ENCODE peak calls at places on chromosomes 12 and 14, in four cellular contexts. One of them, this sample, is unnamed.

GRCh38 chr14:100063314-100063941 is 1.8 kb upstream of the EVL start:
- DNase-seq in B cell: no peak
- DNase-seq in A673: no peak
- DNase-seq in Peyer's patch: no peak
- DNase-seq in this sample: no peak

GRCh38 chr14:83483063-83483462 is 1949.4 kb upstream of the SEL1L start:
- DNase-seq in B cell: no peak
- DNase-seq in A673: no peak
- DNase-seq in Peyer's patch: no peak
- DNase-seq in this sample: no peak

GRCh38 chr14:21100931-21101330 is at the start of gene TMEM253:
- DNase-seq in B cell: no peak
- DNase-seq in A673: no peak
- DNase-seq in Peyer's patch: peak
- DNase-seq in this sample: no peak

GRCh38 chr12:753401-754237 is 1.2 kb downstream of the WNK1 start:
- DNase-seq in B cell: peak
- DNase-seq in A673: peak
- DNase-seq in Peyer's patch: peak
- DNase-seq in this sample: peak

GRCh38 chr12:124548854-124549378 is 18.5 kb downstream of the NCOR2 start:
- DNase-seq in B cell: no peak
- DNase-seq in A673: peak
- DNase-seq in Peyer's patch: no peak
- DNase-seq in this sample: peak

GRCh38 chr12:9647825-9648700 is 21.4 kb upstream of the CLEC2D start:
- DNase-seq in B cell: peak
- DNase-seq in A673: peak
- DNase-seq in Peyer's patch: peak
- DNase-seq in this sample: peak

GRCh38 chr14:71932229-71932951 is at the start of gene RGS6:
- DNase-seq in B cell: peak
- DNase-seq in A673: peak
- DNase-seq in Peyer's patch: no peak
- DNase-seq in this sample: no peak

GRCh38 chr12:46983959-46984833 is 95.2 kb upstream of the PCED1B start:
- DNase-seq in B cell: peak
- DNase-seq in A673: peak
- DNase-seq in Peyer's patch: peak
- DNase-seq in this sample: no peak

GRCh38 chr12:52521175-52521574 is 981 bp upstream of the KRT5 start:
- DNase-seq in B cell: no peak
- DNase-seq in A673: no peak
- DNase-seq in Peyer's patch: peak
- DNase-seq in this sample: no peak

GRCh38 chr14:76975051-76975450 is 53.5 kb downstream of the IRF2BPL start:
- DNase-seq in B cell: no peak
- DNase-seq in A673: no peak
- DNase-seq in Peyer's patch: no peak
- DNase-seq in this sample: no peak

GRCh38 chr12:77337327-77337726 is 272.0 kb upstream of the E2F7 start:
- DNase-seq in B cell: no peak
- DNase-seq in A673: no peak
- DNase-seq in Peyer's patch: no peak
- DNase-seq in this sample: no peak

GRCh38 chr14:38964630-38965029 is 138.4 kb downstream of the SEC23A start:
- DNase-seq in B cell: no peak
- DNase-seq in A673: no peak
- DNase-seq in Peyer's patch: no peak
- DNase-seq in this sample: no peak

GRCh38 chr14:33229269-33229924 is 290.7 kb downstream of the NPAS3 start:
- DNase-seq in B cell: no peak
- DNase-seq in A673: peak
- DNase-seq in Peyer's patch: no peak
- DNase-seq in this sample: no peak

GRCh38 chr12:99918003-99918402 is 66.7 kb downstream of the ANKS1B start:
- DNase-seq in B cell: no peak
- DNase-seq in A673: no peak
- DNase-seq in Peyer's patch: no peak
- DNase-seq in this sample: no peak

GRCh38 chr12:69672195-69672594 is 26.9 kb downstream of the BEST3 start:
- DNase-seq in B cell: no peak
- DNase-seq in A673: no peak
- DNase-seq in Peyer's patch: no peak
- DNase-seq in this sample: no peak

GRCh38 chr14:99793213-99794155 is at the start of gene EML1:
- DNase-seq in B cell: peak
- DNase-seq in A673: peak
- DNase-seq in Peyer's patch: peak
- DNase-seq in this sample: no peak

GRCh38 chr14:50862171-50862570 is 9.7 kb upstream of the ABHD12B start:
- DNase-seq in B cell: no peak
- DNase-seq in A673: no peak
- DNase-seq in Peyer's patch: no peak
- DNase-seq in this sample: no peak

GRCh38 chr14:22555573-22556011 is 33.4 kb downstream of the DAD1 start:
- DNase-seq in B cell: peak
- DNase-seq in A673: no peak
- DNase-seq in Peyer's patch: peak
- DNase-seq in this sample: no peak

GRCh38 chr12:50242751-50243191 is 40.5 kb downstream of the LIMA1 start:
- DNase-seq in B cell: no peak
- DNase-seq in A673: no peak
- DNase-seq in Peyer's patch: no peak
- DNase-seq in this sample: no peak

GRCh38 chr12:127162902-127163301 is 1104.1 kb upstream of the TMEM132C start:
- DNase-seq in B cell: no peak
- DNase-seq in A673: peak
- DNase-seq in Peyer's patch: peak
- DNase-seq in this sample: no peak

GRCh38 chr14:57390806-57391562 is 598 bp downstream of the NAA30 start:
- DNase-seq in B cell: peak
- DNase-seq in A673: peak
- DNase-seq in Peyer's patch: peak
- DNase-seq in this sample: no peak

DNA sequence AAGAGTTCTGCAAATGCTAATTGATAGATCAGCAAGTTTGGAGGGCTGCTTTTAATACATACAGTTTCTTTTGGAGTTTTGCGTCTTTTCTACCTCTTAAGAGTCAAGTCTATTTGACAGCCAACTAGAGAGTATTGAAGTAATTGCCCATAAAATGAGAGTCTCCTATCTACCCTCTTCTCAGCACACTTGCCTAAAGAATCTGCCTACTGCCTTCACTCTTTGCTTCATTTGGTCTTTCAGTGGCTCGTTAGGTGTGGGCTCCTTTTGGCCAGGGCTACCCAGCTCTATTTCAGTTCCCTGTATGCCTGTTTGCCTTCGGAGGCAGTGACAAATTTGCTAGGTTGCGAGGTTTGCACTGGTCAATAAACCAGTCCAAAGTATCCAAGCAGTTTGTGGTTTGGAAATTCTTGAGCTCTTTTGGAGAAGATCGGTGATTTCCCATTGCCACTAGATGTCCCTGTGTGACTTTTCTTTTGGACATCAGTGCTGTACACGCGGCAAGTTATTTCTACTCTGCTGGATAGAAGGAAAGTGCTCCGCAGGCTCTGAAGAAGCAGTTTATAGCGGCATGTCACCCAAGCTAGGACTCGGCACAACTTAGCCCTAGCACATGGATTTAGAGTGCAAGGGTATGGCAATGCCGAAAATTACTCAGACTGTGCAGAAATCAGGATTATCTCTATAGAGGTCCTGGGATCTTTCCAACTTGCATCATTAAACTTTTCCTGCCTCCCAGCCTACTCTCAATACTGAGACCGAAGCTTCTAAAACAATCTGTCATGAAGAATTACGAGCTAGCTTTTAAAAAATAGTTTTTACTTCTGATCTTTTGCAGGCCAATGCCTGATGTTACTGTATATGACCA is 38.6 kb downstream of the MGST1 start:
- DNase-seq in B cell: no peak
- DNase-seq in A673: peak
- DNase-seq in Peyer's patch: no peak
- DNase-seq in this sample: no peak
- TF ChIP-seq CTCF in B cell: no peak
- TF ChIP-seq CTCF in A673: peak
- TF ChIP-seq CTCF in Peyer's patch: no peak
- TF ChIP-seq CTCF in this sample: peak

GRCh38 chr12:83250866-83251265 is 564.2 kb downstream of the TMTC2 start:
- DNase-seq in B cell: no peak
- DNase-seq in A673: no peak
- DNase-seq in Peyer's patch: no peak
- DNase-seq in this sample: no peak

DNA sequence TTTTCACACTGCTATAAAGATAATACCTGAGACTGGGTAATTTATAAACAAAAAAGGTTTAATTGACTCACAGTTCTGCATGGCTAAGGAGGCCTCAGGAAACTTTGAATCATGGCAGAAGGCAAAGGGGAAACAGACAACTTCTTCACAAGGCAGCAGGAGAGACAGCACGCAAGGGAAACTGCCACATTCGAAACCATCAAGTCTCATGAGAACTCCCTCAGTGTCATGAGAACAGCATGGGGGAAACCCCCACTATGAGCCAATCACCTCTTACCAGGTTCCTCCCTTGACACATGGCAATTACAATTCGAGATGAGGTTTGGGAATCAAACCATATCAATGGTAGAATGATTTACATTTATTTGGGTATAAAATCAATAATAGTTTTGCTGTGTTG is 558.5 kb downstream of the TMTC2 start:
- DNase-seq in B cell: no peak
- DNase-seq in A673: no peak
- DNase-seq in Peyer's patch: no peak
- DNase-seq in this sample: no peak
- TF ChIP-seq CTCF in B cell: no peak
- TF ChIP-seq CTCF in A673: no peak
- TF ChIP-seq CTCF in Peyer's patch: no peak
- TF ChIP-seq CTCF in this sample: no peak

GRCh38 chr12:119803391-119803791 is 73.7 kb downstream of the CIT start:
- DNase-seq in B cell: no peak
- DNase-seq in A673: no peak
- DNase-seq in Peyer's patch: no peak
- DNase-seq in this sample: no peak
- TF ChIP-seq CTCF in B cell: no peak
- TF ChIP-seq CTCF in A673: no peak
- TF ChIP-seq CTCF in Peyer's patch: no peak
- TF ChIP-seq CTCF in this sample: no peak

GRCh38 chr14:106518054-106518943 is 991.9 kb downstream of the TMEM121 start:
- DNase-seq in B cell: peak
- DNase-seq in A673: peak
- DNase-seq in Peyer's patch: peak
- DNase-seq in this sample: peak
- TF ChIP-seq CTCF in B cell: peak
- TF ChIP-seq CTCF in A673: peak
- TF ChIP-seq CTCF in Peyer's patch: peak
- TF ChIP-seq CTCF in this sample: peak

DNA sequence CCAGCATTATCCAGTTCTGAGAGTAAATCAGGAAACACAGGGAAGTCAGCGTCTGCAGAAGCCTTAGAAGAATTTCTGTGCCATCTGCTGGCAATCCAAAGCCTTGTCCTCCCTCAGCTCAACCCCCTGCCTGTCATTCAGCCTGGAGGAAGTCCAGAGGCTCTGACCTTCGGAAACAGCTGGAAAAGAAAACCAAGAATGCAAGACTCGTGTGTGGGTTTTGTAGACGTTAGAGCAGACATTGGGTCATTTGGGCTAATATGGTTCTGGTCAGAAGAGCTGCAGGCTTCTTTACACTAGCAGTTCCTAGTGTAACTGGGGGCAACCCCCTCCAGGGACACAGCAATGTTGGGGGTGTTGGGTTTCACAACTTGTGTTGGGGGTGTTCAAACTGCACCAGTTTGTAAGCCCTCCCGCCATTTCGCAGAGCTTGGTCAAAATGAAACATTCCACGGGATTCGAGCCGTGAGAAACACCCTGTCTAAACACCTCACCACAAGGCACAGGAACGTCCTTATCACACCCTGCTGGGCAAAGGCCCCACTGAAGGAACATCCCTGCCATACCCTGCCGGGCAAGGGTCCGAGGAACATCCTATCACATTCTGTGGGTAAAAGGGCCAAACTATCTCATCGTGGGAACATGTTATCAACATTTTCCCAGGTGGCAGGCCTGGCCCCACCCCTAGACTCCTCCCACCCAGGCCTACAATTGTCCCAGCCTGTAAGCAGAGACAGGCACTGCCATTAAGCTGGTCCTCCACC is 21.0 kb upstream of the SERPINA4 start:
- DNase-seq in B cell: no peak
- DNase-seq in A673: no peak
- DNase-seq in Peyer's patch: no peak
- DNase-seq in this sample: no peak
- TF ChIP-seq CTCF in B cell: no peak
- TF ChIP-seq CTCF in A673: peak
- TF ChIP-seq CTCF in Peyer's patch: no peak
- TF ChIP-seq CTCF in this sample: no peak

DNA sequence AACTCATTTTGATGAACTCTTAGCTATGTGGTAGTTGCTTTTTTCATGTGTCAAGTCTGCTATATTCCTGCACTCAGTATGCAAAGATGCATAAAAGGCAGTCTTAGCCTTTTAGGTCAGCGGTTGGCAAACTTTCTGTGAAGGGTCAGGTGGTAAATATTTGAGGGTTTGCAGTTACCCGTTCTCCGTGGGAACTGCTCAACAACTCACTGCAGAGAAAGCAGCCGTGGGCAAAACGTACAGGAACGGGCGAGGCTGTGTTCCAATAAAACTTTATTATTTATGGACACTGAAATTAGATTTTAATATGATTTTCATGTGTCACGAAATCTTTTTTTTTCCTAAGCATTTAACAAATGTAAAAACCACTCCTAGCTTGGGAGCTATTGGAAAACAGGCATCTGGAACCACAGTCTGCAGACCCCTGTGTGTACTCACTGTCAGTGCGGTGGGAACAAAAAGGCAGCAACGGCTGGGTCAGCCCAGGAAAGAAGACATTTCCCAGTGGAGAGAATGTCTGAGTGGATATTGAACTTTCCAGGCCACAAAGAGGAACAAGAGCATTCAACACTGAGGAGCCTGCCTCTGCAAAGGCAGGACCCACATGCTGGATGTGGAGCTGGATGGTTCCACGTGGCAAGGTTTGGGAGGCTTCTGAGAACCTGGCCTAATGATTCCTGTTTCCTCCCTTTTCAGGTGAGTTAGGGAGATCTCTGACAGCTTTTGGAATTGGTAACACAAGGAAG is 3.5 kb upstream of the ACACB start:
- DNase-seq in B cell: no peak
- DNase-seq in A673: no peak
- DNase-seq in Peyer's patch: peak
- DNase-seq in this sample: no peak
- TF ChIP-seq CTCF in B cell: no peak
- TF ChIP-seq CTCF in A673: no peak
- TF ChIP-seq CTCF in Peyer's patch: no peak
- TF ChIP-seq CTCF in this sample: no peak

GRCh38 chr12:105641742-105642141 is 311.3 kb downstream of the C12orf75 start:
- DNase-seq in B cell: no peak
- DNase-seq in A673: no peak
- DNase-seq in Peyer's patch: no peak
- DNase-seq in this sample: no peak
- TF ChIP-seq CTCF in B cell: no peak
- TF ChIP-seq CTCF in A673: no peak
- TF ChIP-seq CTCF in Peyer's patch: no peak
- TF ChIP-seq CTCF in this sample: no peak